ENCODE peak calls at places on chromosomes 2 and 18, in eight cellular contexts. H is CD4-positive, alpha-beta T cell; C is astrocyte; Q is WERI-Rb-1; Y is right cardiac atrium; V is ascending aorta; R is CD8-positive, alpha-beta T cell; P is left ventricle myocardium inferior. N is an unnamed sample.

GRCh38 chr2:69716555-69717120 is 25.3 kb upstream of the ANXA4 start:
- DNase-seq in P (no peak), V (no peak), C (peak), R (no peak), H (no peak), Q (peak), Y (no peak), N (no peak)

GRCh38 chr2:183038341-183039300 is at the start of gene NCKAP1:
- DNase-seq in H (peak), Y (peak), Q (peak), C (peak), V (peak), R (peak), P (peak), N (peak)

GRCh38 chr18:6746386-6746960 is 17.0 kb downstream of the ARHGAP28 start:
- DNase-seq in R (no peak), Q (no peak), H (no peak), P (no peak), C (no peak), Y (no peak), V (no peak), N (no peak)

GRCh38 chr2:112627060-112628040 is 18.4 kb upstream of the SLC20A1 start:
- DNase-seq in H (no peak), Q (no peak), Y (peak), R (no peak), C (peak), V (peak), P (peak), N (peak)

GRCh38 chr2:15747698-15748471 is 156.2 kb downstream of the DDX1 start:
- DNase-seq in Q (no peak), H (no peak), V (no peak), P (no peak), Y (no peak), C (no peak), R (no peak), N (no peak)

GRCh38 chr2:198901894-198902293 is 555.8 kb downstream of the SATB2 start:
- DNase-seq in P (no peak), Q (no peak), H (no peak), R (no peak), C (no peak), Y (no peak), V (no peak), N (no peak)

GRCh38 chr2:122927217-122927616 is 1097.9 kb upstream of the CNTNAP5 start:
- DNase-seq in C (no peak), Y (no peak), H (no peak), Q (no peak), R (no peak), V (no peak), P (no peak), N (no peak)

GRCh38 chr2:201959198-201959597 is 74.5 kb upstream of the FZD7 start:
- DNase-seq in P (no peak), Q (no peak), R (no peak), H (no peak), Y (no peak), V (no peak), C (no peak), N (no peak)

GRCh38 chr2:186695081-186695756 is 1.4 kb downstream of the FAM171B start:
- DNase-seq in Y (no peak), R (no peak), C (peak), Q (peak), H (no peak), P (no peak), V (no peak), N (no peak)

GRCh38 chr2:64142817-64143153 is 1.4 kb downstream of the PELI1 start:
- DNase-seq in V (no peak), H (no peak), C (no peak), Q (no peak), Y (no peak), R (no peak), P (no peak), N (no peak)

GRCh38 chr2:150417278-150417677 is 70.2 kb downstream of the RND3 start:
- DNase-seq in R (no peak), Y (no peak), H (no peak), C (no peak), V (no peak), P (no peak), Q (peak), N (no peak)

GRCh38 chr2:191245869-191246531 is 796 bp downstream of the MYO1B start:
- DNase-seq in P (peak), Y (peak), C (peak), V (peak), H (no peak), Q (peak), R (no peak), N (peak)

GRCh38 chr2:69514406-69514805 is 77.2 kb upstream of the NFU1 start:
- DNase-seq in P (peak), H (no peak), Q (no peak), C (peak), V (peak), R (no peak), Y (peak), N (no peak)

GRCh38 chr18:43277164-43277600 is at the start of gene SYT4:
- DNase-seq in H (no peak), Q (peak), P (peak), V (no peak), R (no peak), Y (peak), C (peak), N (peak)

GRCh38 chr2:207223051-207223450 is 57.3 kb upstream of the KLF7 start:
- DNase-seq in Q (peak), V (no peak), H (no peak), C (peak), P (no peak), R (no peak), Y (no peak), N (no peak)

GRCh38 chr2:182650704-182651103 is 65.4 kb upstream of the DNAJC10 start:
- DNase-seq in R (no peak), C (peak), Y (no peak), H (no peak), Q (no peak), V (no peak), P (no peak), N (no peak)

GRCh38 chr2:203605302-203605701 is 70.2 kb upstream of the RAPH1 start:
- DNase-seq in R (no peak), Y (no peak), P (no peak), Q (no peak), V (no peak), C (no peak), H (no peak), N (no peak)

GRCh38 chr2:39107156-39107555 is 13.7 kb downstream of the SOS1 start:
- DNase-seq in C (no peak), V (no peak), Q (peak), R (no peak), Y (no peak), H (no peak), P (no peak), N (no peak)

GRCh38 chr2:80489718-80490117 is 185.2 kb upstream of the LRRTM1 start:
- DNase-seq in H (no peak), P (no peak), Q (no peak), R (no peak), C (peak), Y (no peak), V (no peak), N (no peak)

GRCh38 chr18:79912409-79912991 is 39.0 kb downstream of the SLC66A2 start:
- DNase-seq in P (no peak), Y (peak), R (peak), Q (no peak), C (peak), H (no peak), V (no peak), N (no peak)

GRCh38 chr2:88074854-88075292 is 7.2 kb downstream of the SMYD1 start:
- DNase-seq in H (no peak), Y (no peak), P (no peak), C (peak), R (no peak), Q (no peak), V (no peak), N (no peak)

GRCh38 chr2:149029312-149029965 is 9.1 kb upstream of the LYPD6B start:
- DNase-seq in R (no peak), V (no peak), H (no peak), Y (no peak), Q (no peak), P (no peak), C (no peak), N (no peak)

GRCh38 chr18:62617793-62618591 is 95.2 kb downstream of the ZCCHC2 start:
- DNase-seq in V (no peak), C (no peak), H (no peak), Y (no peak), P (no peak), R (no peak), Q (no peak), N (no peak)

GRCh38 chr2:197256021-197256420 is 54.6 kb downstream of the ANKRD44 start:
- DNase-seq in Y (no peak), R (no peak), C (no peak), Q (no peak), V (no peak), H (no peak), P (no peak), N (no peak)
- H3K27ac ChIP-seq in Y (no peak), R (peak), C (no peak), Q (no peak), V (peak), H (peak), P (peak), N (peak)

DNA sequence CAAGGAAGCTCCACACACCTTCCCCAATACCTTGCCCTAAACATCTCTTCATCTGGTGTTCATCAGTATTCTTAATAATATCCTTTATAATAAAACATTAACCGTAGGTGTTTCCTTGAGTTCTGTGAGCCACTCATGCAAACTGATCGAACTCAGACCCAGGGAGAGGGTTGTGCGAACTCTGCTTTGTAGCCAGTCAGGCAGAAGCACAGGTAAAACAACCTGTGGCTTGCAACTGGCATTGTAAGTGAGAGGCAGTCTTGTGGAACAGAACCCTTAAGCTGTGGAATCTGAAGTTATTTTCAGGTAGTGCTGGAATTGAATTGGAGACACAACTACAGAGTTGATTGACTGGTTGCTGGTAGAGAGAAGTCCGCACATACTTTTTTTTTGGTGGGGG is 4.7 kb downstream of the BUB1 start:
- DNase-seq in R (no peak), C (no peak), H (no peak), Y (no peak), Q (no peak), V (no peak), P (no peak), N (no peak)
- H3K27ac ChIP-seq in R (no peak), C (no peak), H (no peak), Y (no peak), Q (no peak), V (no peak), P (no peak), N (no peak)

DNA sequence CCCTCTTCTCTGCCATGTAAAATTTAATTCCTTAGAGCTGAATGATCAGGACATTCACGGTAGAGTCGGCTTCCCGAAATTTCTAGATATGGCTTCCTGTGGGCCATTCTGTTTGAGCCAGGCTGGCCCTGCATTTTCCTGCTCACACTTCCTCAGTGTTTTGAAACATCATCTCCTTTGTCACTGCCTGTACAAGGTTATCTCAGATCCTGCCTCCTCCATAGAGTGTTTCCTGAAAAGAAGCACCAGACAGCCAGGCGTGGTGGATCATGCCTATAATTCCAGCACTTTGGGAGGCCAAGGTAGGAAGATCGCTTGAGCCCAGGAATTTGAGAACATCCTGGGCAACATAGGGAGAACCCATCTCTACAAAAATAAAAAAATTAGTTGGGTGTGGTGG is 43.6 kb downstream of the GRHL1 start:
- DNase-seq in V (peak), C (no peak), P (no peak), Q (no peak), R (no peak), H (no peak), Y (no peak), N (no peak)
- H3K27ac ChIP-seq in V (no peak), C (no peak), P (no peak), Q (no peak), R (no peak), H (no peak), Y (peak), N (no peak)

DNA sequence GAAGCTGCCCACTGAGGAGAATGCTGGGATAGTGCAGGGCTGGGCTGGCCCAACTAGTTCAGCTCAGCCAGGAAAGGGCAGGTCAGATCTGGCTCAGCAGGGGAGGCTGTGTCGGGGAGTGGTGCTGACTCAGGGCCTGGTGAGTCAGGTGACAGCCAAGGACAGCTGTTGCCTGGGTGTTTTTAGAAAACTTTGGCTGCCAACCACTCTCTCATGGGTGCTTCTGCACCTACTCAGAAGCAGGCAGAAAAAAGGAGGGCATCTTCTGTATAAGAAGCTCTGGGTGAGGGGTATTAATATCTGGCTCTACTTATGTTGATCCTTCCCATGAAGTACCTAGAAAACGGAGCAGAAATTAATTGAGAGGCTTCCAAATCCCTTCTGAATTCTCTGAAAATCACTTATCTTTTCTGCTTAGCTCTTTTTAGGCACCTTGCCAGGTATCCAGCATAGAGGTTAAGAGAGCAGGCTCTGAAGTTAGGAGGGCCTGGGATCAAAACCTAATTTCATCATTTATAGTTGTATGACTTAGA is 15.6 kb upstream of the RAB10 start:
- DNase-seq in V (peak), Y (peak), H (no peak), P (peak), C (peak), R (no peak), Q (peak), N (peak)
- H3K27ac ChIP-seq in V (peak), Y (peak), H (no peak), P (peak), C (peak), R (no peak), Q (no peak), N (peak)

GRCh38 chr2:9003616-9004337 is at the start of gene MBOAT2:
- DNase-seq in R (peak), H (peak), C (peak), Y (peak), P (peak), V (peak), Q (peak), N (peak)
- H3K27ac ChIP-seq in R (no peak), H (peak), C (peak), Y (peak), P (peak), V (peak), Q (peak), N (peak)

DNA sequence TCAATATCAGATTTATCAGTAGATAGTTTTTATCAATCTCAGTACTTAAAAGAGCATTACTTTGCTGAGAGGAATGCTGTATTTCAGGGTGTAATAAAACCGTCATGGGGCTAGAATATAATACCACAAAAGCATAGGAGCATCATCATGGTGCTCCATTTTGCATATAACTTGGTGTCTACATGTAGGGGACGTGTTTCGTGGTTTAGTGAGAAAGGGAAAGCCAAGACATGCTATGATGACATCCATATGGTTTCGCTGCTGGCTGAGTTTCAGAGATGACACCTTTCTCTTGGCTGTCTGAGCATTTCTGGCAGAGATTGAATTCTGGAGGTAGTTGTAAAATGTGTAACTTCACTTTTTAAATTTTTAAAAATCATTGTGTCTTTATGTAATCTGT is 32.4 kb downstream of the WDR43 start:
- DNase-seq in Q (no peak), C (no peak), Y (no peak), R (no peak), P (no peak), H (no peak), V (no peak), N (no peak)
- H3K27ac ChIP-seq in Q (no peak), C (no peak), Y (no peak), R (no peak), P (no peak), H (no peak), V (no peak), N (no peak)

GRCh38 chr18:23099621-23100020 is 35.7 kb upstream of the CABLES1 start:
- DNase-seq in V (no peak), H (no peak), P (no peak), R (no peak), C (no peak), Y (no peak), Q (no peak), N (no peak)
- H3K27ac ChIP-seq in V (no peak), H (no peak), P (no peak), R (no peak), C (no peak), Y (no peak), Q (no peak), N (no peak)

GRCh38 chr2:101328474-101329007 is 20.0 kb upstream of the RNF149 start:
- DNase-seq in V (no peak), H (no peak), P (no peak), Q (no peak), Y (no peak), R (no peak), C (peak), N (peak)

GRCh38 chr2:101330253-101330921 is 21.9 kb upstream of the RNF149 start:
- DNase-seq in C (peak), H (peak), R (no peak), V (no peak), Y (peak), Q (no peak), P (peak), N (peak)

GRCh38 chr2:101329026-101329425 is 20.5 kb upstream of the RNF149 start:
- DNase-seq in R (no peak), Y (no peak), P (no peak), C (no peak), Q (no peak), H (no peak), V (no peak), N (no peak)

GRCh38 chr2:101331202-101331601 is 22.7 kb upstream of the RNF149 start:
- DNase-seq in Y (no peak), P (no peak), C (no peak), Q (no peak), H (no peak), V (no peak), R (no peak), N (no peak)

DNA sequence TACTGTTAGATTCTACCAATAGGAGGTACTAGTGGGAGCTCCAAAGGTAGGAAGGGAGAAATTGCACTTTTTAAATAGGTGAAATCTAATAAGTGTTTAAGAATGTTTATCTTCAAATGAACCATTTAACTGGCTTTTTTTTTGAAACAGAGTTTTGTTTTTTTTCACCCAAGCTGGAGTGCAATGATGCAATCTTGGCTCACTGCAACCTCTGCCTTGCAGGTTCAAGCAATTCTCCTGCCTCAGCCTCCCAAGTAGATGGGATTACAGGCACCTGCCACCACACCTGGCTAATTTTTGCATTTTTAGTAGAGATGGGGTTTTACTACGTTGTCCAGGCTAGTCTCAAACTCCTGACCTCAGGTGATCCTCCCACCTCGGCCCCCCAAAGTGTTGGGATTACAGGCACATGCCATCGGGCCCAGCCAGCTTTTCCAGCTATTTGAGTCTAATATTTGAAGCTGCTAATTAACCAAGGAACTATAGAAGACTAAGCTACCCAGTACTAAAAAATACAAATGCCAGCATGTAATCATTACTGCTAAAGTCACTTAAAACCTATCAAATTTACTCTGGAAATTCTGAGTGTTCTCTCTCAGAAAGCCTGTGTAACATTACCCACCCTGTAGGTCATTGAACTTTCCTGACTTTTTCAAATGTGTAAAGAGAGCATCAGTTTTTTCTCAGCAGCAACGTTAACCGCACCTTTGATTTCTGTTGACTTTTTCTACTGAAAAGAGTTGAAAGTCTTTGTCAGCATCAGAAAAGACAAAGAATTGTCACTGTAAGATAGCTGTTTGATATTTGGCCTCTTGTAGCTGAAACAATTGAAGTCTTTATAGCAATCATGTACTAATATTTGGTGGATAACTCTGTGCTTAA is 24.6 kb upstream of the RNF149 start:
- DNase-seq in R (no peak), C (no peak), H (no peak), Q (no peak), Y (no peak), P (no peak), V (no peak), N (no peak)
- H3K27ac ChIP-seq in R (no peak), C (no peak), H (no peak), Q (no peak), Y (no peak), P (no peak), V (no peak), N (no peak)

DNA sequence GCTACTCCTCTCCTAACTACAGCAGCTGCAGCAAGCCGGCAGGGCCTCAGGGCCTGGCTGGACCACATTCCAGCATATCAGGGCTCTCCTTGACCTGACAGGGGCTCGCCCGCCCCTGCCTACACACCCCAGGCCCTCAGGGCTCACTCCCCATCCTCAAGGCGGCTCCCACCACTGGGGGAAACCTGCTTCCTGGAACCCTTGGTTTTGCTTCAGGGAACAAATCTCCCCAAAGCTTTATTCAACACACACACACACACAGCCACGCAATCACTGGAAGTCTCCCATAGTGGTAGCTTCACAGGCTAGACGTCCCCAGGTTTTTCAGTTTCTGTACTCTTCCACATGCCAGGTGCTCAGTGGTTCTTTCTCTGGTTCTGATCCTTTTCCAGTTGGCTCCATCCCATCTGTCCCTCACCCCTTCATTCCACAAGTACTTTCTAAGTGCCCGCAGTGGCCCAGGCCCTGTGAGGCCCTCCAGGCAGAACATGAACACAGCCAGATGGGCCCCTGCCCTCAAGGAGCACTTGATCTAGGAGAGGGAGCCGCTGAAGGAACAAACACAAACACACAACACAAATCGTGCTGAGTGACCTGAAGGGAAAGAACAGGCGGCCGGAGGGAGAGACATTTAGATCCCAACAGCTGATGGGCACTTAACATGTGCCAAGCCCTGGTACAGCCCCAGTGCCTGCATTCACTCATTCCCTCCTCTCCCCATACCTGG is 51.1 kb downstream of the TNS1 start:
- DNase-seq in Y (no peak), R (no peak), C (no peak), V (peak), P (no peak), Q (no peak), H (no peak), N (no peak)
- H3K27ac ChIP-seq in Y (peak), R (no peak), C (no peak), V (peak), P (peak), Q (no peak), H (no peak), N (peak)